ENCODE peak calls at places on chromosome 15, in nine cellular contexts. K is endothelial cell of umbilical vein, F is colonic mucosa, J is astrocyte, S is neural progenitor cell, Z is mesenchymal stem cell, L is K562, U is GM23248, G is SK-N-SH. A is an unnamed sample. For H3K27me3, the result is how much of the 10 kb centered on the place peaks cover.

GRCh38 chr15:73924258-73924921 is 1.9 kb upstream of the LOXL1 start:
- DNase-seq in S (peak), G (no peak), Z (peak), L (no peak), F (no peak), K (peak), J (peak), U (peak), A (peak)

GRCh38 chr15:55319537-55320325 is 709 bp downstream of the PIGB start:
- DNase-seq in J (no peak), F (peak), K (no peak), S (peak), G (no peak), Z (peak), U (peak), L (peak), A (no peak)

GRCh38 chr15:34719051-34719882 is 35.5 kb downstream of the GJD2 start:
- DNase-seq in S (no peak), F (no peak), K (no peak), G (peak), Z (no peak), U (no peak), L (no peak), J (no peak), A (no peak)

GRCh38 chr15:69861331-69862171 is 236.2 kb downstream of the TLE3 start:
- DNase-seq in Z (peak), G (no peak), J (no peak), S (peak), F (no peak), U (no peak), L (no peak), K (no peak), A (peak)

GRCh38 chr15:29924750-29925149 is 102.5 kb upstream of the TJP1 start:
- DNase-seq in S (peak), L (no peak), K (peak), J (peak), Z (peak), G (no peak), U (peak), F (no peak), A (peak)

GRCh38 chr15:90234519-90234988 is 545 bp downstream of the GDPGP1 start:
- DNase-seq in F (no peak), K (no peak), S (no peak), L (no peak), G (no peak), J (peak), U (peak), Z (no peak), A (no peak)

GRCh38 chr15:31082771-31083393 is 18.6 kb downstream of the TRPM1 start:
- DNase-seq in U (no peak), Z (no peak), S (no peak), G (no peak), K (no peak), J (no peak), L (no peak), F (peak), A (no peak)

GRCh38 chr15:29890761-29891457 is 68.6 kb upstream of the TJP1 start:
- DNase-seq in G (no peak), S (no peak), L (no peak), U (no peak), Z (no peak), F (no peak), K (no peak), J (no peak), A (no peak)

GRCh38 chr15:85871545-85871944 is 76.8 kb upstream of the KLHL25 start:
- DNase-seq in U (no peak), L (no peak), K (no peak), G (no peak), S (no peak), J (no peak), Z (no peak), F (no peak), A (no peak)

GRCh38 chr15:71261934-71262333 is 146.7 kb downstream of the THSD4 start:
- DNase-seq in G (peak), S (no peak), L (no peak), F (no peak), K (no peak), U (no peak), Z (peak), J (no peak), A (no peak)

GRCh38 chr15:81480645-81481053 is 106.6 kb upstream of the TMC3 start:
- DNase-seq in J (peak), U (peak), Z (peak), L (peak), K (peak), S (peak), G (peak), F (peak), A (peak)

GRCh38 chr15:26772588-26773484 is at the start of gene GABRB3:
- DNase-seq in G (peak), F (peak), Z (no peak), K (no peak), S (peak), J (no peak), U (peak), L (no peak), A (peak)

GRCh38 chr15:81242778-81243177 is 46.1 kb downstream of the IL16 start:
- DNase-seq in G (no peak), J (no peak), Z (no peak), K (no peak), U (no peak), L (no peak), S (no peak), F (no peak), A (no peak)

GRCh38 chr15:101803676-101804075 is 367 bp downstream of the OR4F6 start:
- DNase-seq in S (no peak), G (no peak), Z (peak), U (peak), J (peak), F (no peak), K (no peak), L (no peak), A (no peak)

GRCh38 chr15:78618490-78618934 is 2.3 kb downstream of the CHRNA3 start:
- DNase-seq in F (peak), G (peak), L (peak), Z (peak), J (peak), K (peak), U (peak), S (peak), A (peak)

GRCh38 chr15:78620839-78621421 is at the start of gene CHRNA3:
- DNase-seq in G (peak), Z (no peak), F (no peak), U (no peak), K (no peak), S (no peak), L (no peak), J (no peak), A (peak)

GRCh38 chr15:78620021-78620838 is 566 bp downstream of the CHRNA3 start:
- DNase-seq in J (no peak), L (no peak), Z (peak), S (peak), F (no peak), K (no peak), U (peak), G (peak), A (peak)

GRCh38 chr15:78618064-78618463 is 2.7 kb downstream of the CHRNA3 start:
- DNase-seq in K (no peak), G (no peak), S (no peak), J (no peak), L (no peak), F (no peak), Z (no peak), U (no peak), A (no peak)

GRCh38 chr15:78619022-78619950 is 1.5 kb downstream of the CHRNA3 start:
- DNase-seq in Z (no peak), G (peak), F (no peak), U (no peak), J (no peak), S (peak), K (no peak), L (no peak), A (peak)
- H3K9ac ChIP-seq in Z (no peak), G (no peak), F (no peak), U (no peak), J (no peak), S (no peak), K (no peak), L (no peak), A (no peak)

DNA sequence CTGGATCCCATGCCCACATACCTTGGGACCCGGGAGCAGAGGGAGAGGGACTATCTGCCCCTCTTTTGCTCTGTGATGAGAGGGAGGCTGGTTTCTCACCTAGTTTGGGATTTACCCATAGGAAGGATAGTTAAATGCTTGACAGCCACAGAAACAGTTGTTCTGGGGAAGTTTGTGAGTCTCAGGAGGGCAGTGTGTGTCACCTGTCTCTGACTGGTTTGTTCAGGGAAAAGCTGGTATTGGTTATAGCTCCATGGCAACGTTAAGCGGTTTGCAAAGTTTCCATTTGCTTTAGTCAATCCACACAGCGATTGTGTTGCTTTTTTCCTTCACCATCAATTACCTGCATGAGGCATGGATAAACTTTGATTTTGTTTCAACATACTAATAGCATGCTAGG is 3.7 kb upstream of the TMED3 start:
- DNase-seq in U (no peak), J (no peak), G (no peak), Z (no peak), L (no peak), K (no peak), F (no peak), S (no peak), A (no peak)
- H3K27me3 ChIP-seq in U (under half), J (under half), G (under half), Z (under half), L (under half), K (under half), F (under half), S (half or more), A (half or more)

GRCh38 chr15:72796210-72796514 is 12.6 kb upstream of the ADPGK start:
- DNase-seq in K (no peak), J (peak), Z (peak), G (no peak), L (no peak), U (peak), F (no peak), S (no peak), A (no peak)
- H3K9ac ChIP-seq in K (no peak), J (peak), Z (peak), G (no peak), L (peak), U (no peak), F (no peak), S (no peak), A (no peak)

DNA sequence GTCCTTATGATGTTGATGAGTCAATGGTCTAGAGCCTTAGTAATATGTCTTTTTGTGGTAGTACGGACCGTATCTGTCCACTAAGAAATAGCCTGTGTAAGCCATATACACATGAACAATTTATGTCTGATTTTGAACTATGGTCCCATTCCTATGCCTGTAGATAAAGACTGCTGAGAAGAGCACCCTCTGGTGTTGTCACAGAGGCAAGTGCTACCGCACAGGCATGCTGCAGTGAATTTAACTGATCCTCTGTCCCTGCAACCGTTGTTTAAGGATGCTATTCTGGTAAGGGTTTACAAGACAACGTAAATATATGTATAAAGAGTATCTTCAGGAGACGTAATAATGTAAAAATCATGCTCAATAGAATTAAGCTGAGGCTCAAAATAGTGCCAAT is 170.7 kb downstream of the UBE3A start:
- DNase-seq in J (no peak), F (no peak), U (no peak), K (no peak), S (peak), L (no peak), Z (no peak), G (no peak), A (peak)
- H3K27me3 ChIP-seq in J (under half), F (under half), U (under half), K (under half), S (under half), L (under half), Z (under half), G (under half), A (under half)

GRCh38 chr15:92914768-92915221 is 14.7 kb downstream of the CHD2 start:
- DNase-seq in U (no peak), Z (no peak), J (no peak), F (no peak), K (no peak), G (no peak), L (no peak), S (no peak), A (no peak)
- H3K9ac ChIP-seq in U (peak), Z (peak), J (peak), F (no peak), K (no peak), G (no peak), L (no peak), S (no peak), A (peak)